ENCODE peak calls at places on chromosomes 6 and 20, in ten cellular contexts. L is SJSA1; M is tibial nerve; U is CD4-positive, alpha-beta memory T cell; G is lung; K is ascending aorta; T is GM12878; P is CD8-positive, alpha-beta T cell; H is PC-9; D is breast epithelium. J is an unnamed sample.
A peak's percentile ranks its signal among the peaks of the same experiment; 100 is the strongest.

GRCh38 chr6:37538107-37538506 is 38.4 kb upstream of the CCDC167 start:
- DNase-seq in L (no peak), M (no peak), U (no peak), G (no peak), K (no peak), T (no peak), P (no peak), H (peak; percentile 50), D (no peak), J (peak; percentile 56)

GRCh38 chr20:56979125-56979524 is 287.3 kb downstream of the BMP7 start:
- DNase-seq in L (no peak), M (no peak), U (no peak), G (no peak), K (no peak), T (no peak), P (no peak), H (no peak), D (no peak), J (no peak)

GRCh38 chr6:80771941-80772340 is 665.5 kb downstream of the BCKDHB start:
- DNase-seq in L (no peak), M (no peak), U (no peak), G (no peak), K (no peak), T (no peak), P (no peak), H (peak; percentile 1), D (no peak), J (peak; percentile 34)

GRCh38 chr20:61662946-61663460 is 402.7 kb downstream of the TAF4 start:
- DNase-seq in L (no peak), M (no peak), U (no peak), G (no peak), K (no peak), T (no peak), P (no peak), H (no peak), D (no peak), J (no peak)

GRCh38 chr20:9628166-9628565 is 113.8 kb downstream of the LAMP5 start:
- DNase-seq in L (no peak), M (no peak), U (no peak), G (no peak), K (no peak), T (no peak), P (no peak), H (no peak), D (no peak), J (no peak)

GRCh38 chr6:82033631-82034211 is 213.8 kb downstream of the IBTK start:
- DNase-seq in L (no peak), M (peak; percentile 48), U (no peak), G (no peak), K (no peak), T (no peak), P (no peak), H (no peak), D (no peak), J (no peak)

GRCh38 chr20:62418709-62419487 is 8.4 kb downstream of the RBBP8NL start:
- DNase-seq in L (no peak), M (no peak), U (no peak), G (no peak), K (no peak), T (no peak), P (no peak), H (no peak), D (no peak), J (no peak)

GRCh38 chr6:138418118-138418742 is 14.2 kb downstream of the HEBP2 start:
- DNase-seq in L (no peak), M (no peak), U (no peak), G (no peak), K (no peak), T (no peak), P (no peak), H (no peak), D (no peak), J (no peak)

GRCh38 chr6:444653-445275 is 53.2 kb downstream of the IRF4 start:
- DNase-seq in L (no peak), M (no peak), U (peak; percentile 82), G (no peak), K (no peak), T (no peak), P (peak; percentile 74), H (no peak), D (no peak), J (no peak)

GRCh38 chr20:45765980-45766379 is 25.7 kb downstream of the WFDC3 start:
- DNase-seq in L (no peak), M (no peak), U (no peak), G (no peak), K (no peak), T (no peak), P (no peak), H (no peak), D (no peak), J (no peak)

GRCh38 chr6:168518348-168518745 is 77.4 kb downstream of the SMOC2 start:
- DNase-seq in L (no peak), M (no peak), U (no peak), G (no peak), K (no peak), T (no peak), P (no peak), H (no peak), D (no peak), J (no peak)
- H3K9me3 ChIP-seq in L (peaks cover 21% of the 10 kb centered on the region), M (no peaks in the 10 kb centered on the region), U (no peaks in the 10 kb centered on the region), G (no peaks in the 10 kb centered on the region), K (no peaks in the 10 kb centered on the region), T (no peaks in the 10 kb centered on the region), P (no peaks in the 10 kb centered on the region), H (no peaks in the 10 kb centered on the region), D (no peaks in the 10 kb centered on the region), J (no peaks in the 10 kb centered on the region)

DNA sequence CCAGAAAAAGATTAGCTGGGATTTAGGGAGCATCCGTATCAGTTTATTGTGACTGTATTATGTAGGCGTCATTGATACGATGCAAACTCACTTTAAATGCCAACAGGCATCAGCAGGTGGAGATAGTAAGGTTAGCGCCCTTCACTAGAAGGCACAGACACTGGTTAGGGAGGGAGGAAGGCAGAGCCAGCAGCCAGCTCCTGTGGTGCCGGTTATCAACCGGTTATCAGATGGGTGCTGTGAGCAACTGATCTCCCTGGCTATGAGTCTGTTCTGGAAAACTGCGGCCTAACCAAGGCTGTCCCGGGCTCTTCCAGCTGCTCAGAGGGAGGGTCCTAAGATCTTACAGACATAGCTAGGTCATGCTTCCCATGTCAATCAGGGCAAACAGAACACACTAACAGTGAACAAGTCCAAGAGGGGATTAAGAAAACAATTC is 47.5 kb upstream of the CD93 start:
- DNase-seq in L (no peak), M (no peak), U (no peak), G (no peak), K (no peak), T (no peak), P (no peak), H (no peak), D (no peak), J (no peak)
- H3K4me1 ChIP-seq in L (no peaks in the 10 kb centered on the region), M (no peaks in the 10 kb centered on the region), U (no peaks in the 10 kb centered on the region), G (peaks cover 10% of the 10 kb centered on the region), K (no peaks in the 10 kb centered on the region), T (no peaks in the 10 kb centered on the region), P (no peaks in the 10 kb centered on the region), H (peaks cover 30% of the 10 kb centered on the region), D (no peaks in the 10 kb centered on the region), J (peaks cover 11% of the 10 kb centered on the region)

GRCh38 chr6:6646859-6647258 is 58.3 kb downstream of the LY86 start:
- DNase-seq in L (no peak), M (no peak), U (no peak), G (no peak), K (no peak), T (no peak), P (no peak), H (no peak), D (no peak), J (no peak)

GRCh38 chr6:6654599-6655575 is 66.4 kb downstream of the LY86 start:
- DNase-seq in L (no peak), M (no peak), U (no peak), G (no peak), K (no peak), T (no peak), P (no peak), H (no peak), D (no peak), J (no peak)

GRCh38 chr6:6649824-6650349 is 61.4 kb downstream of the LY86 start:
- DNase-seq in L (no peak), M (no peak), U (no peak), G (no peak), K (no peak), T (no peak), P (no peak), H (no peak), D (no peak), J (no peak)

GRCh38 chr6:6648659-6649343 is 60.3 kb downstream of the LY86 start:
- DNase-seq in L (no peak), M (no peak), U (no peak), G (no peak), K (no peak), T (no peak), P (no peak), H (no peak), D (no peak), J (no peak)

DNA sequence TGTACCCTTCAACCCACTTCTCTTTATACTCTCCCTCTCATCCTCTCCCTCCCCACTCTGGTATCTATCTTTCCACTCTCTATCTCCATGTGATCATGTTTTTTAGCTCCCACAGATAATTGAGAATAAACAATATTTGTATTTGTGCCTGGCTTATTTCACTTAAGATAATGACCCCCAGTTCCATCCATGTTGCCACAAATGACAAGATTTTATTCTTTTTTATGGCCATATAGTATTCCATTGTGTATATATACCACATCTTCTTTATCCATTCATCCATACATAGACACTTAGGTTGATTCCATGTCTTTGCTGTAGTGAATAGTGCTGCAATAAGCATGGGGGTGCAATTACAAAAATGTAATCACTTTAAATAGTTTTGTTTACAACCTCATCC is 62.3 kb downstream of the LY86 start:
- DNase-seq in L (no peak), M (no peak), U (no peak), G (no peak), K (no peak), T (no peak), P (no peak), H (no peak), D (no peak), J (no peak)
- H3K4me3 ChIP-seq in L (no peak overlapping the region), M (no peak overlapping the region), U (no peak overlapping the region), G (no peak overlapping the region), K (no peak overlapping the region), T (no peak overlapping the region), P (no peak overlapping the region), H (no peak overlapping the region), D (no peak overlapping the region), J (no peak overlapping the region)

DNA sequence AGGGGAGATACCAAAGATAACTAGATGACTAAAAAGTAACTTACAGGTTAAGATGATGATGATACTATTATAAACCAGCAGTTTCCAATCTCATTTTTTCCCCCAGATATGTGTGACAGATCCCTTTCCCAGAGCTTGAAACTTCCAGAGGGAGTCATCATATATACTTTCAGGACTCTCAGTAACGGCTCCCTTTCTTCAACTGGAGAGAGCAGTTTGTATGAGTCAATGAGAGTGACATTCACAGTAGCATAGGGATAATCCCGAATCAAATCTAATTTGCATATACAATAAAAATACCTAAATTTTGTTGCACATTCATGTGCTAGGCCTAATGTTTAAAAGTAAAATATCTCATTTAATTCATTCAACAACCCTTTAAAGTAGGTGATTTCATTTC is 29.7 kb downstream of the IGF2R start:
- DNase-seq in L (no peak), M (no peak), U (no peak), G (no peak), K (no peak), T (no peak), P (no peak), H (no peak), D (no peak), J (no peak)
- H3K9me3 ChIP-seq in L (no peaks in the 10 kb centered on the region), M (no peaks in the 10 kb centered on the region), U (no peaks in the 10 kb centered on the region), G (no peaks in the 10 kb centered on the region), K (no peaks in the 10 kb centered on the region), T (peaks cover 6% of the 10 kb centered on the region), P (no peaks in the 10 kb centered on the region), H (no peaks in the 10 kb centered on the region), D (no peaks in the 10 kb centered on the region), J (no peaks in the 10 kb centered on the region)